ENCODE peak calls at places on chromosomes 2 and 18, in ten cellular contexts. G is heart left ventricle, A is thyroid gland, C is adrenal gland, Q is testis, S is breast epithelium, E is sigmoid colon, M is stomach, N is HCT116, K is ovary. H is an unnamed sample. For H3K4me1, the result is how much of the 10 kb centered on the place peaks cover.

GRCh38 chr2:219645631-219646527 is 18.4 kb downstream of the SLC4A3 start:
- DNase-seq in G (no peak), A (no peak), C (peak), Q (no peak), S (no peak), E (no peak), M (no peak), N (peak), K (peak), H (no peak)

GRCh38 chr2:69973335-69973735 is 11.9 kb upstream of the ASPRV1 start:
- DNase-seq in G (no peak), A (peak), C (no peak), Q (no peak), S (no peak), E (peak), M (no peak), N (no peak), K (no peak), H (peak)

GRCh38 chr2:58081000-58081399 is 34.4 kb downstream of the VRK2 start:
- DNase-seq in G (no peak), A (no peak), C (no peak), Q (no peak), S (no peak), E (no peak), M (no peak), N (no peak), K (no peak), H (no peak)

GRCh38 chr18:44341759-44342158 is 338.9 kb upstream of the SETBP1 start:
- DNase-seq in G (no peak), A (no peak), C (no peak), Q (no peak), S (no peak), E (no peak), M (no peak), N (no peak), K (no peak), H (no peak)

GRCh38 chr2:109471656-109472055 is 142.1 kb downstream of the SEPTIN10 start:
- DNase-seq in G (peak), A (no peak), C (no peak), Q (no peak), S (no peak), E (no peak), M (no peak), N (no peak), K (no peak), H (peak)

GRCh38 chr2:3626118-3626816 is 31.4 kb downstream of the COLEC11 start:
- DNase-seq in G (no peak), A (no peak), C (peak), Q (peak), S (peak), E (peak), M (peak), N (no peak), K (no peak), H (peak)

GRCh38 chr18:62976227-62976626 is 260.9 kb downstream of the PHLPP1 start:
- DNase-seq in G (no peak), A (no peak), C (no peak), Q (no peak), S (no peak), E (no peak), M (peak), N (no peak), K (no peak), H (no peak)

GRCh38 chr2:217902281-217903141 is 100.3 kb downstream of the TNS1 start:
- DNase-seq in G (peak), A (peak), C (peak), Q (peak), S (no peak), E (peak), M (peak), N (no peak), K (peak), H (peak)

GRCh38 chr2:135821190-135821589 is 15.8 kb downstream of the LCT start:
- DNase-seq in G (no peak), A (no peak), C (no peak), Q (no peak), S (no peak), E (no peak), M (no peak), N (no peak), K (no peak), H (no peak)

DNA sequence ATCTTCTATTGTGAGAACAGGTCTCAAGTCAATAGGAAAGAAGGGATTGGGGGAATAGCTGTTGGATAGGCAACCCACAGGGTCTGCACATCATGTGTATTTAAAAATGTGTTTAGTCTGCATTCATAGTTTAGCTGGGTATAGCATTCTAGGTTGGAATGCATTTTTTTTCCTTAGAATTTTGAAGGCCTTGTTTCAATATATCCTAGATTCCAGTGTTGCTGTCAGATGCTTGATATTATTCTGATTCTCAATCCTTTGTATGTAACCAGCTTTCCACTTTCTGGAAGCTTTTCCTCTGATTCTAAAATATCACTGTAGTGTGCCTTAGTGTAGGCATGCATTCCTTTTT is 9.0 kb upstream of the ATP8B1 start:
- DNase-seq in G (no peak), A (no peak), C (no peak), Q (no peak), S (no peak), E (no peak), M (no peak), N (no peak), K (no peak), H (no peak)
- TF ChIP-seq POLR2A in G (no peak), A (no peak), C (no peak), Q (no peak), S (no peak), E (no peak), M (no peak), N (no peak), K (no peak), H (no peak)

GRCh38 chr18:79944126-79944731 is 7.2 kb downstream of the SLC66A2 start:
- DNase-seq in G (no peak), A (peak), C (no peak), Q (peak), S (peak), E (peak), M (peak), N (no peak), K (peak), H (peak)

GRCh38 chr18:79945118-79946042 is 6.1 kb downstream of the SLC66A2 start:
- DNase-seq in G (no peak), A (no peak), C (no peak), Q (peak), S (peak), E (peak), M (peak), N (no peak), K (no peak), H (peak)

GRCh38 chr18:79943608-79944125 is 7.8 kb downstream of the SLC66A2 start:
- DNase-seq in G (no peak), A (peak), C (no peak), Q (no peak), S (peak), E (peak), M (no peak), N (no peak), K (no peak), H (peak)

GRCh38 chr18:79942786-79943607 is 8.5 kb downstream of the SLC66A2 start:
- DNase-seq in G (no peak), A (peak), C (no peak), Q (peak), S (peak), E (peak), M (peak), N (no peak), K (no peak), H (peak)

GRCh38 chr18:79944746-79945117 is 6.7 kb downstream of the SLC66A2 start:
- DNase-seq in G (no peak), A (no peak), C (no peak), Q (peak), S (no peak), E (peak), M (peak), N (no peak), K (no peak), H (peak)
- H3K4me1 ChIP-seq in G (under half), A (half or more), C (under half), Q (half or more), S (under half), E (under half), M (half or more), N (under half), K (under half), H (half or more)

GRCh38 chr2:102619414-102620319 is at the start of gene SLC9A2:
- DNase-seq in G (no peak), A (peak), C (no peak), Q (peak), S (no peak), E (no peak), M (peak), N (no peak), K (no peak), H (no peak)
- TF ChIP-seq POLR2A in G (no peak), A (no peak), C (no peak), Q (no peak), S (no peak), E (no peak), M (no peak), N (no peak), K (no peak), H (no peak)

GRCh38 chr2:27171351-27171848 is 22.6 kb downstream of the TCF23 start:
- DNase-seq in G (no peak), A (no peak), C (no peak), Q (no peak), S (no peak), E (no peak), M (no peak), N (no peak), K (no peak), H (no peak)

GRCh38 chr2:27177441-27178351 is 28.9 kb downstream of the TCF23 start:
- DNase-seq in G (no peak), A (no peak), C (no peak), Q (no peak), S (no peak), E (no peak), M (no peak), N (no peak), K (no peak), H (no peak)

GRCh38 chr2:27178469-27178868 is 29.7 kb downstream of the TCF23 start:
- DNase-seq in G (no peak), A (no peak), C (no peak), Q (no peak), S (no peak), E (no peak), M (no peak), N (no peak), K (no peak), H (no peak)

GRCh38 chr2:27175330-27175729 is 26.5 kb downstream of the TCF23 start:
- DNase-seq in G (no peak), A (peak), C (no peak), Q (peak), S (no peak), E (no peak), M (no peak), N (no peak), K (no peak), H (no peak)

GRCh38 chr2:27174638-27175037 is 25.8 kb downstream of the TCF23 start:
- DNase-seq in G (no peak), A (no peak), C (no peak), Q (no peak), S (no peak), E (no peak), M (no peak), N (no peak), K (no peak), H (no peak)
- H3K4me1 ChIP-seq in G (under half), A (under half), C (under half), Q (under half), S (under half), E (under half), M (under half), N (under half), K (under half), H (under half)

DNA sequence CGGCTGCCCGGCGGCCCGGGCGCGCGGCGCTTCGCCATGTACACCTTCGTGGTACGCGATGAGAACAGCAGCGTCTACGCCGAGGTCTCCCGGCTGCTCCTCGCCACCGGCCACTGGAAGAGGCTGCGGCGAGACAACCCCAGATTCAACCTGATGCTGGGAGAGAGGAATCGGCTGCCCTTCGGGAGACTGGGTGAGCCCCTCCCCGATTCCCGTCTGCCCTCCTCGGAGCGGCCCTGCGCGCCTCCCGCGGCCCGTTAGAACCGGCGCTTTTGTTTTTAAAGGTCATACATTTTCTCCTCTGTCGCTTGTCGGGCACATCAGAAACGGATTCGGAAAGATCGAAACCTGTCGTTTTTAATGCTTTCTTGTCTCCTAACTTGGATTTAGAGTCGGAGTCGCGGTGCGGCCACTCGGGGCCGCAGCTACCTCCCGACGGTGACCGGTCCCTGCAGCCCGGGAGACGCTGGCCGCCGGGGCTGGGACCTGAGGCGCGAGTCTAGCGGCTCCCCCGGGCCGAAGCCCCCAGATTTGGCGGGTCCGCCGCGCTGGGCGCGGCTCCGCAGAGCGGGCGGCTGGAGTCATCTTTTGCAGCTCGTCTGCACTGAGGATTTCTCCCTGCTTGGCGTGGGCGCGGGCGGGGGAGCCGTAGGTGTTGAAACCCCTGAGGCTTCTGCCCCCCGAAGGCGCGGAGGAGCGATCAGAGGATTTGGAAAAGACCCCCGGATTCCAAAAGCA is 522 bp downstream of the TTL start:
- DNase-seq in G (peak), A (peak), C (peak), Q (peak), S (no peak), E (peak), M (no peak), N (no peak), K (peak), H (peak)
- TF ChIP-seq POLR2A in G (no peak), A (no peak), C (no peak), Q (no peak), S (no peak), E (no peak), M (no peak), N (no peak), K (no peak), H (no peak)

DNA sequence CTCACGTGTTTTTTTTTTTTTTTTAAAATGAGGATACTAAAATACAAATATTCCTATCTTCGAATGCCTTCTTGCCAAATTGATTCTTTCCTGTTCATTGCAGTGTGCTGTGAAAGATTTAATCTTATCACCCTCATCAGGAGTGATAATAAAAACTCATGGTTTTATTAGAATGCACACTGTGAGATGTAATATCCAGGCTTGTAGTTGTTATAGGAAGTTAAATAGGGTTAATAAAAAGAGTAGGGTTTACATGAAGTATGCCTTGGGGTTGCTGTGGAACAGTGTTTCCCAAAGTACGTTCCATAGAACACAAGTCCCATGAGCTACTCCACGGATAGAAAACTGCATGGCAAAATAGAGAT is 191.9 kb downstream of the SPP2 start:
- DNase-seq in G (no peak), A (no peak), C (no peak), Q (no peak), S (no peak), E (no peak), M (no peak), N (no peak), K (no peak), H (no peak)
- H3K4me1 ChIP-seq in G (under half), A (under half), C (under half), Q (under half), S (under half), E (under half), M (under half), N (under half), K (under half), H (under half)

GRCh38 chr2:38074047-38074774 is 1.7 kb downstream of the CYP1B1 start:
- DNase-seq in G (no peak), A (no peak), C (no peak), Q (no peak), S (no peak), E (no peak), M (no peak), N (no peak), K (no peak), H (peak)

GRCh38 chr2:38076250-38076709 is 329 bp upstream of the CYP1B1 start:
- DNase-seq in G (peak), A (peak), C (peak), Q (peak), S (peak), E (peak), M (peak), N (peak), K (peak), H (peak)

GRCh38 chr2:38076710-38077430 is 919 bp upstream of the CYP1B1 start:
- DNase-seq in G (peak), A (peak), C (peak), Q (peak), S (peak), E (peak), M (peak), N (peak), K (peak), H (peak)

GRCh38 chr2:38074775-38075435 is 1.0 kb downstream of the CYP1B1 start:
- DNase-seq in G (no peak), A (no peak), C (peak), Q (peak), S (no peak), E (no peak), M (no peak), N (no peak), K (peak), H (peak)

DNA sequence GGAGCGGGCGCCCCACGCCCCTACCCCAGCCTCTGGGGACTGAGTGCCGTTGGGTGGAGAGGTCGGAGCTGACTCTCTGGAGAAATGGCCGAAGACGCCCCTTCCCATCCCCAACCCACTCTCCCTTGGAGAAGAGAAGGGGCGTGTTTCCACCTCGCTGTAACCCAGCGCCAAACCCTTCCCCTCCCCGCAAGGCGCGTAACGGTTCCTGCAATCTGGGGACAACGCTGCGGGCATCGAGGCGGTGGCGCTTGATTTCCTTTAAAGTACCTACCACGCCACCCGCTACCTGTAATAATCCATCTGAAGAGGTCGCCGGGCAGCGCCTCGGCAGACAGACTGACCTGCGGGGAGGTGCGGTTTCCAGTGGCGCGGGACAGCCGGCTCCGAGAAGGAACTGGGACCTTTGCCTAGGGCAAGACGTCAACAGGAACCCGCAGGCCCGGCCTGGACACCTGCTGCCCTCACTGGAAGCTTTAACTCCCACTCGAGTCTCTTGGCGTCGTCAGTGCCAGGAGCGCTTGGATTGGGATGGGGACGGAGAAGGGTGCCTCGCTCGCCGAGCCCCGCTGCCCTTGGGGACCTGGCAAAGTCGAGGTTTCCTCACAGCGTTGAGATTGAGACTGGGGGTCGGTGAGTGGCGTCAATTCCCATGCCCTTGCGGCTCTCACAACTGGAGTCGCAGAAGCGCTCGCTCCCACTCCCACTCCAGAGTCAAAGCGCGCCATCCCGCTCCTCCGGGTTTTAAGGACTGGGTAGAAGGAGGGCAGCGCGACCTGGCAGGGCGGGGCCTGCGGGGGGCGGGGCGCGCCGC is at the start of gene CYP1B1:
- DNase-seq in G (peak), A (no peak), C (peak), Q (peak), S (peak), E (peak), M (no peak), N (no peak), K (peak), H (peak)
- TF ChIP-seq POLR2A in G (no peak), A (no peak), C (peak), Q (no peak), S (peak), E (no peak), M (no peak), N (no peak), K (no peak), H (no peak)